ENCODE peak calls at places on chromosomes 7 and 10, in ten cellular contexts. Y, D, U, L, W, E, I, V, H and J are unnamed samples.

GRCh38 chr10:46273506-46274477 is 13.0 kb upstream of the ANTXRL start:
- DNase-seq in Y (no peak), D (no peak), U (no peak), L (peak; percentile 41), W (no peak), E (no peak), I (peak; percentile 8), V (no peak), H (no peak), J (no peak)

GRCh38 chr10:126663328-126663727 is 7.2 kb downstream of the C10orf90 start:
- DNase-seq in Y (peak; percentile 23), D (no peak), U (no peak), L (no peak), W (peak; percentile 7), E (no peak), I (peak; percentile 69), V (no peak), H (no peak), J (no peak)

GRCh38 chr7:24290004-24290641 is 6.1 kb downstream of the NPY start:
- DNase-seq in Y (no peak), D (no peak), U (peak; percentile 18), L (no peak), W (peak; percentile 14), E (no peak), I (no peak), V (no peak), H (peak; percentile 36), J (no peak)

GRCh38 chr10:1244493-1244892 is 188.3 kb downstream of the WDR37 start:
- DNase-seq in Y (no peak), D (no peak), U (no peak), L (no peak), W (no peak), E (no peak), I (no peak), V (no peak), H (no peak), J (no peak)

GRCh38 chr10:6201511-6201975 is 1.2 kb upstream of the PFKFB3 start:
- DNase-seq in Y (peak; percentile 77), D (peak; percentile 78), U (peak; percentile 70), L (peak; percentile 85), W (peak; percentile 76), E (peak; percentile 72), I (peak; percentile 84), V (peak; percentile 48), H (no peak), J (no peak)

GRCh38 chr10:91313761-91314520 is 93.5 kb downstream of the PCGF5 start:
- DNase-seq in Y (no peak), D (no peak), U (peak; percentile 96), L (no peak), W (no peak), E (no peak), I (no peak), V (no peak), H (no peak), J (peak; percentile 59)

GRCh38 chr10:60728056-60728455 is 50.2 kb upstream of the CDK1 start:
- DNase-seq in Y (no peak), D (no peak), U (no peak), L (no peak), W (peak; percentile 52), E (no peak), I (no peak), V (no peak), H (no peak), J (no peak)

GRCh38 chr10:3850999-3851937 is 66.3 kb upstream of the KLF6 start:
- DNase-seq in Y (no peak), D (no peak), U (peak; percentile 85), L (no peak), W (no peak), E (no peak), I (no peak), V (no peak), H (peak; percentile 88), J (peak; percentile 52)

GRCh38 chr10:128721851-128722250 is 595.6 kb upstream of the MKI67 start:
- DNase-seq in Y (no peak), D (no peak), U (no peak), L (no peak), W (no peak), E (no peak), I (no peak), V (no peak), H (no peak), J (no peak)

GRCh38 chr7:29350351-29350750 is 155.8 kb downstream of the CHN2 start:
- DNase-seq in Y (no peak), D (no peak), U (no peak), L (no peak), W (no peak), E (no peak), I (no peak), V (no peak), H (no peak), J (no peak)

GRCh38 chr10:49174926-49175500 is 13.2 kb downstream of the TMEM273 start:
- DNase-seq in Y (no peak), D (no peak), U (no peak), L (no peak), W (no peak), E (no peak), I (no peak), V (no peak), H (no peak), J (no peak)

GRCh38 chr10:79431891-79432831 is 13.3 kb downstream of the ZCCHC24 start:
- DNase-seq in Y (no peak), D (no peak), U (peak; percentile 53), L (no peak), W (no peak), E (no peak), I (no peak), V (no peak), H (no peak), J (no peak)

GRCh38 chr7:128425851-128426250 is 16.1 kb upstream of the IMPDH1 start:
- DNase-seq in Y (peak; percentile 48), D (peak; percentile 76), U (peak; percentile 52), L (peak; percentile 70), W (peak; percentile 59), E (peak; percentile 56), I (peak; percentile 58), V (peak; percentile 69), H (peak; percentile 63), J (peak; percentile 16)

GRCh38 chr10:76547352-76547972 is 1090.1 kb downstream of the KCNMA1 start:
- DNase-seq in Y (peak; percentile 84), D (peak; percentile 1), U (peak; percentile 77), L (peak; percentile 78), W (no peak), E (no peak), I (peak; percentile 87), V (peak; percentile 84), H (peak; percentile 38), J (peak; percentile 59)

GRCh38 chr7:46080595-46081159 is 159.6 kb upstream of the IGFBP3 start:
- DNase-seq in Y (no peak), D (no peak), U (peak; percentile 17), L (no peak), W (no peak), E (no peak), I (no peak), V (no peak), H (no peak), J (no peak)

GRCh38 chr7:103150192-103150591 is 1.3 kb upstream of the NAPEPLD start:
- DNase-seq in Y (no peak), D (no peak), U (no peak), L (no peak), W (no peak), E (no peak), I (no peak), V (no peak), H (no peak), J (no peak)

GRCh38 chr10:108957681-108958080 is 965.6 kb downstream of the XPNPEP1 start:
- DNase-seq in Y (no peak), D (no peak), U (no peak), L (no peak), W (no peak), E (no peak), I (no peak), V (no peak), H (no peak), J (no peak)

GRCh38 chr7:727104-727805 is at the start of gene PRKAR1B:
- DNase-seq in Y (no peak), D (peak; percentile 11), U (no peak), L (peak; percentile 60), W (no peak), E (no peak), I (no peak), V (no peak), H (no peak), J (no peak)

GRCh38 chr7:13603661-13604060 is 385.8 kb downstream of the ETV1 start:
- DNase-seq in Y (no peak), D (no peak), U (peak; percentile 1), L (no peak), W (no peak), E (no peak), I (no peak), V (no peak), H (no peak), J (no peak)
- H3K4me3 ChIP-seq in Y (no peak overlapping the region), D (no peak overlapping the region), U (no peak overlapping the region), L (no peak overlapping the region), W (no peak overlapping the region), E (no peak overlapping the region), I (no peak overlapping the region), V (no peak overlapping the region), H (no peak overlapping the region), J (no peak overlapping the region)

GRCh38 chr7:157481389-157481788 is 144.6 kb downstream of the DNAJB6 start:
- DNase-seq in Y (no peak), D (no peak), U (no peak), L (no peak), W (no peak), E (no peak), I (no peak), V (no peak), H (no peak), J (no peak)
- H3K9me3 ChIP-seq in Y (no peaks in the 10 kb centered on the region), D (no peaks in the 10 kb centered on the region), U (peaks cover 22% of the 10 kb centered on the region), L (no peaks in the 10 kb centered on the region), W (no peaks in the 10 kb centered on the region), E (no peaks in the 10 kb centered on the region), I (no peaks in the 10 kb centered on the region), V (no peaks in the 10 kb centered on the region), H (no peaks in the 10 kb centered on the region), J (peaks cover 75% of the 10 kb centered on the region)

GRCh38 chr7:132250480-132251326 is 325.6 kb downstream of the PLXNA4 start:
- DNase-seq in Y (no peak), D (no peak), U (no peak), L (no peak), W (no peak), E (no peak), I (no peak), V (no peak), H (no peak), J (no peak)
- H3K27me3 ChIP-seq in Y (no peaks in the 10 kb centered on the region), D (no peaks in the 10 kb centered on the region), U (no peaks in the 10 kb centered on the region), L (no peaks in the 10 kb centered on the region), W (no peaks in the 10 kb centered on the region), E (no peaks in the 10 kb centered on the region), I (no peaks in the 10 kb centered on the region), V (no peaks in the 10 kb centered on the region), H (no peaks in the 10 kb centered on the region), J (no peaks in the 10 kb centered on the region)

DNA sequence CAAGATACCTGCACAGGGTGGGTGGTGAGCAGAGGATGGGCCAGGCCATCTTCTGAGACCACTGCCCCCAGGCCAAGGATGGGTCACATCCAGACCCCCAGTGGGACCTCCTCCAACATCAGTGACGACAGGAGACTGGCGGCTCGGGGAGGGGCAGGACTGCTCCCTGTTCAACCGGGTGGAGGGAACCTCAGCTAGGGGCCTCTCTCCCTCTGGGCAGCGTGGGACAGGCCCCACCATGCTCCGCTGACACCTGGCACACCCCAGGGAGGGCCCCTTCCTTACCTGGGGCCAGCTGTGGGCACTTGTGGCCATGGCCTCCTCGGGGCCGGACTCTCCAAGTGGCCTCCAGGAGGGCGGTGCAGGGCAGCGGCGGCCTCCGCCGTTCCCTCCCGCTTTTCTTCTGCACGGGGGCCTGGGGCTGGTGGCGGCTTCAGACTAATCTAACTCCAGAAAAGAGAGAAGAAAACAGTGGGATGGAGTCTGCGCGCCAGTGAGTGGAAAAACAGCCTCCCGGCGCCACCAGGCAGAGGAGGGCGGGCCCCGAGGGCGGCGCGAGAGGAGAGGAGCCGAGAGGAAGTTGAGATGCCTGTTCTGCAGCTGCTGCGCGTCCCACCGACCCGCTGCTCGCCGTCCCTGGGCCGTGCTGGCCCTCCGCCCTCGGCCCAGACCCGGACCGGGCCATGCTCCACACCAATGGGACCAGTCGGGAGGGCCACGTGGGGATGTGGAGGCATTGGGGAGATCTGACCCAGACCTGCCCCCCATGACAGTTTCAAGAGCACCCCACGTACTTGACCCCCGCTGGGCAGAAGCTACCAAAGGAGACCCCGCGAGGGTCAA is at the start of gene CALHM2:
- DNase-seq in Y (peak; percentile 51), D (peak; percentile 54), U (peak; percentile 41), L (no peak), W (peak; percentile 31), E (peak; percentile 17), I (peak; percentile 85), V (peak; percentile 43), H (no peak), J (no peak)
- H3K4me3 ChIP-seq in Y (peak within 1 kb of the TSS; percentile 53), D (peak within 1 kb of the TSS; percentile 78), U (peak within 1 kb of the TSS; percentile 49), L (peak within 1 kb of the TSS; percentile 54), W (peak within 1 kb of the TSS; percentile 78), E (peak within 1 kb of the TSS; percentile 94), I (peak within 1 kb of the TSS; percentile 59), V (peak within 1 kb of the TSS; percentile 76), H (peak within 1 kb of the TSS; percentile 46), J (peak within 1 kb of the TSS; percentile 73)